ENCODE peak calls at places on chromosomes 6 and 20, in five cellular contexts. Z is MV-4-11; J is CD8-positive, alpha-beta memory T cell; W is EH; S is M059J. K is an unnamed sample.

GRCh38 chr20:6360766-6361165 is 237.9 kb upstream of the FERMT1 start:
- DNase-seq in W (no peak), J (no peak), Z (no peak), S (no peak), K (no peak)

GRCh38 chr6:27422651-27423332 is 34.2 kb downstream of the ZNF391 start:
- DNase-seq in S (no peak), W (no peak), Z (no peak), J (no peak), K (no peak)

GRCh38 chr20:35129647-35130069 is 17.5 kb downstream of the EDEM2 start:
- DNase-seq in W (peak; percentile 63), Z (peak; percentile 37), S (peak; percentile 65), J (no peak), K (peak; percentile 56)

GRCh38 chr6:14865609-14866100 is 380.2 kb upstream of the JARID2 start:
- DNase-seq in Z (peak; percentile 88), W (peak; percentile 44), S (no peak), J (peak; percentile 28), K (no peak)

GRCh38 chr20:36629719-36630340 is 16.2 kb downstream of the SLA2 start:
- DNase-seq in S (no peak), W (peak; percentile 7), J (peak; percentile 44), Z (peak; percentile 77), K (no peak)

GRCh38 chr6:52620906-52621190 is 44.0 kb upstream of the TRAM2 start:
- DNase-seq in Z (no peak), W (no peak), S (no peak), J (no peak), K (no peak)

GRCh38 chr6:74731204-74731603 is 474.6 kb downstream of the COL12A1 start:
- DNase-seq in W (peak; percentile 58), S (peak; percentile 53), J (no peak), Z (no peak), K (peak; percentile 46)

GRCh38 chr6:39880521-39881048 is 53.7 kb downstream of the MOCS1 start:
- DNase-seq in J (no peak), W (no peak), Z (no peak), S (no peak), K (no peak)

GRCh38 chr20:575230-575629 is 31.6 kb upstream of the CSNK2A1 start:
- DNase-seq in J (no peak), W (no peak), S (no peak), Z (no peak), K (no peak)

GRCh38 chr20:20321134-20321533 is 46.8 kb upstream of the INSM1 start:
- DNase-seq in W (no peak), S (no peak), Z (peak; percentile 36), J (no peak), K (no peak)

GRCh38 chr6:15948930-15949900 is 179.7 kb upstream of the MYLIP start:
- DNase-seq in W (no peak), J (no peak), S (peak; percentile 49), Z (no peak), K (no peak)

GRCh38 chr6:29641430-29642213 is 8.6 kb upstream of the GABBR1 start:
- DNase-seq in J (no peak), W (no peak), Z (no peak), S (no peak), K (no peak)

GRCh38 chr6:6820688-6821238 is 232.2 kb downstream of the LY86 start:
- DNase-seq in J (no peak), S (no peak), W (no peak), Z (no peak), K (no peak)

GRCh38 chr6:15160812-15161211 is 85.1 kb upstream of the JARID2 start:
- DNase-seq in J (no peak), W (peak; percentile 24), Z (no peak), S (no peak), K (no peak)

GRCh38 chr6:170048615-170049256 is 242.1 kb downstream of the DLL1 start:
- DNase-seq in S (peak; percentile 21), Z (peak; percentile 94), J (no peak), W (no peak), K (peak; percentile 31)

GRCh38 chr6:109450801-109451200 is 4.8 kb downstream of the MICAL1 start:
- DNase-seq in J (no peak), W (no peak), Z (no peak), S (no peak), K (no peak)

GRCh38 chr6:35044145-35044745 is 96.9 kb downstream of the TCP11 start:
- DNase-seq in J (no peak), W (peak; percentile 55), S (no peak), Z (peak; percentile 54), K (no peak)

GRCh38 chr6:163165155-163165910 is 249.2 kb upstream of the QKI start:
- DNase-seq in Z (no peak), J (no peak), S (no peak), W (no peak), K (no peak)

GRCh38 chr20:50471231-50471630 is 39.0 kb upstream of the PTPN1 start:
- DNase-seq in J (no peak), S (peak; percentile 41), Z (no peak), W (no peak), K (no peak)

GRCh38 chr6:1678966-1679690 is 69.4 kb downstream of the FOXC1 start:
- DNase-seq in J (no peak), W (peak; percentile 30), Z (no peak), S (no peak), K (no peak)

GRCh38 chr6:111721677-111722219 is 116.1 kb upstream of the TRAF3IP2 start:
- DNase-seq in W (peak; percentile 51), J (peak; percentile 47), Z (peak; percentile 15), S (no peak), K (peak; percentile 52)

GRCh38 chr6:130107710-130108109 is 89.3 kb downstream of the L3MBTL3 start:
- DNase-seq in Z (peak; percentile 10), W (no peak), J (no peak), S (no peak), K (no peak)

GRCh38 chr6:81758221-81758620 is 5.7 kb upstream of the TENT5A start:
- DNase-seq in W (no peak), J (no peak), Z (no peak), S (no peak), K (no peak)

GRCh38 chr20:59805266-59805665 is 128.2 kb downstream of the SYCP2 start:
- DNase-seq in W (no peak), Z (no peak), S (no peak), J (no peak), K (no peak)

K was measured in EL.